ENCODE peak calls at places on chromosomes 7 and 10, in ten cellular contexts. B, G, L, H, Y, S, C, A, N and W are unnamed samples.

GRCh38 chr10:125101049-125101448 is 59.3 kb downstream of the CTBP2 start:
- DNase-seq in B (no peak), G (no peak), L (no peak), H (no peak), Y (no peak), S (no peak), C (no peak), A (no peak), N (no peak), W (no peak)

GRCh38 chr10:80462986-80463741 is 9.1 kb downstream of the TSPAN14 start:
- DNase-seq in B (no peak), G (peak), L (no peak), H (no peak), Y (peak), S (no peak), C (no peak), A (no peak), N (no peak), W (no peak)

GRCh38 chr7:99029481-99030144 is 114.3 kb downstream of the SMURF1 start:
- DNase-seq in B (no peak), G (no peak), L (no peak), H (no peak), Y (peak), S (no peak), C (no peak), A (no peak), N (no peak), W (no peak)

GRCh38 chr7:29442146-29442545 is 121.5 kb upstream of the PRR15 start:
- DNase-seq in B (no peak), G (peak), L (no peak), H (no peak), Y (no peak), S (no peak), C (no peak), A (peak), N (no peak), W (no peak)

GRCh38 chr10:63641799-63642198 is 120.6 kb downstream of the REEP3 start:
- DNase-seq in B (no peak), G (no peak), L (no peak), H (no peak), Y (no peak), S (no peak), C (no peak), A (no peak), N (no peak), W (no peak)

GRCh38 chr7:128236924-128237586 is 4.0 kb upstream of the LEP start:
- DNase-seq in B (peak), G (peak), L (no peak), H (no peak), Y (peak), S (peak), C (no peak), A (no peak), N (no peak), W (peak)

GRCh38 chr10:94212876-94213595 is 149.7 kb downstream of the NOC3L start:
- DNase-seq in B (no peak), G (peak), L (no peak), H (no peak), Y (no peak), S (no peak), C (no peak), A (no peak), N (no peak), W (no peak)

GRCh38 chr7:135334830-135335543 is 101.3 kb downstream of the STRA8 start:
- DNase-seq in B (no peak), G (no peak), L (no peak), H (no peak), Y (no peak), S (no peak), C (no peak), A (no peak), N (no peak), W (no peak)

GRCh38 chr10:83654689-83655088 is 484.6 kb upstream of the GHITM start:
- DNase-seq in B (no peak), G (no peak), L (no peak), H (no peak), Y (no peak), S (no peak), C (no peak), A (no peak), N (no peak), W (no peak)

GRCh38 chr10:90111671-90112070 is 410.3 kb downstream of the KIF20B start:
- DNase-seq in B (no peak), G (peak), L (no peak), H (no peak), Y (no peak), S (no peak), C (no peak), A (no peak), N (no peak), W (no peak)

GRCh38 chr10:93440591-93441012 is 41.5 kb downstream of the MYOF start:
- DNase-seq in B (no peak), G (peak), L (no peak), H (no peak), Y (peak), S (no peak), C (no peak), A (no peak), N (no peak), W (no peak)

GRCh38 chr10:96129387-96130325 is at the start of gene ZNF518A:
- DNase-seq in B (peak), G (peak), L (peak), H (peak), Y (peak), S (peak), C (peak), A (peak), N (peak), W (peak)

GRCh38 chr7:100720645-100721504 is 607 bp downstream of the EPO start:
- DNase-seq in B (no peak), G (no peak), L (no peak), H (no peak), Y (no peak), S (no peak), C (no peak), A (no peak), N (no peak), W (no peak)

GRCh38 chr7:25407053-25407452 is 178.8 kb upstream of the NPVF start:
- DNase-seq in B (no peak), G (no peak), L (no peak), H (no peak), Y (no peak), S (no peak), C (no peak), A (no peak), N (no peak), W (no peak)

GRCh38 chr7:123916240-123916724 is 8.8 kb upstream of the SPAM1 start:
- DNase-seq in B (peak), G (peak), L (no peak), H (peak), Y (peak), S (peak), C (peak), A (no peak), N (no peak), W (no peak)

GRCh38 chr7:142808802-142809583 is 38.2 kb downstream of the PRSS2 start:
- DNase-seq in B (no peak), G (peak), L (peak), H (no peak), Y (peak), S (peak), C (no peak), A (no peak), N (peak), W (no peak)

GRCh38 chr10:84196083-84196482 is 1.7 kb downstream of the CDHR1 start:
- DNase-seq in B (no peak), G (no peak), L (no peak), H (no peak), Y (no peak), S (no peak), C (peak), A (no peak), N (no peak), W (no peak)

GRCh38 chr7:38330048-38330447 is 56.6 kb upstream of the TARP start:
- DNase-seq in B (no peak), G (no peak), L (no peak), H (no peak), Y (no peak), S (no peak), C (no peak), A (no peak), N (no peak), W (no peak)

GRCh38 chr7:16422917-16423316 is 1.6 kb upstream of the CRPPA start:
- DNase-seq in B (no peak), G (no peak), L (no peak), H (no peak), Y (no peak), S (peak), C (no peak), A (no peak), N (no peak), W (no peak)

GRCh38 chr7:87398441-87398840 is 53.0 kb downstream of the CROT start:
- DNase-seq in B (no peak), G (peak), L (no peak), H (no peak), Y (peak), S (no peak), C (no peak), A (no peak), N (no peak), W (no peak)

GRCh38 chr10:11272915-11273389 is 255.3 kb downstream of the CELF2 start:
- DNase-seq in B (no peak), G (no peak), L (peak), H (no peak), Y (no peak), S (no peak), C (no peak), A (no peak), N (no peak), W (no peak)

GRCh38 chr10:74988787-74989574 is 122.5 kb upstream of the SAMD8 start:
- DNase-seq in B (no peak), G (no peak), L (no peak), H (no peak), Y (no peak), S (no peak), C (no peak), A (no peak), N (no peak), W (no peak)

GRCh38 chr7:15174470-15174869 is 271.9 kb upstream of the DGKB start:
- DNase-seq in B (no peak), G (no peak), L (no peak), H (no peak), Y (no peak), S (no peak), C (no peak), A (no peak), N (no peak), W (no peak)